ENCODE peak calls at places on chromosomes 16 and 17, in four cellular contexts. One of them, this sample, is unnamed.

GRCh38 chr16:22388101-22388644 is 13.8 kb upstream of the CDR2 start:
- DNase-seq in activated T-helper 9 cell treated with anti-CD3 and anti-CD28 coated beads, Interleukin-2, amount 50 U/mL, for 16 hours: no peak
- DNase-seq in amygdala: no peak
- DNase-seq in T-helper 17 cell: no peak
- DNase-seq in this sample: no peak

GRCh38 chr17:45719335-45720071 is 64.6 kb upstream of the CRHR1 start:
- DNase-seq in activated T-helper 9 cell treated with anti-CD3 and anti-CD28 coated beads, Interleukin-2, amount 50 U/mL, for 16 hours: no peak
- DNase-seq in amygdala: no peak
- DNase-seq in T-helper 17 cell: no peak
- DNase-seq in this sample: no peak

GRCh38 chr17:63911041-63911635 is at the start of gene CSHL1:
- DNase-seq in activated T-helper 9 cell treated with anti-CD3 and anti-CD28 coated beads, Interleukin-2, amount 50 U/mL, for 16 hours: no peak
- DNase-seq in amygdala: no peak
- DNase-seq in T-helper 17 cell: no peak
- DNase-seq in this sample: no peak

GRCh38 chr17:8125947-8126305 is 2.0 kb upstream of the HES7 start:
- DNase-seq in activated T-helper 9 cell treated with anti-CD3 and anti-CD28 coated beads, Interleukin-2, amount 50 U/mL, for 16 hours: no peak
- DNase-seq in amygdala: no peak
- DNase-seq in T-helper 17 cell: no peak
- DNase-seq in this sample: no peak

GRCh38 chr16:27708651-27709050 is 158.7 kb downstream of the KATNIP start:
- DNase-seq in activated T-helper 9 cell treated with anti-CD3 and anti-CD28 coated beads, Interleukin-2, amount 50 U/mL, for 16 hours: no peak
- DNase-seq in amygdala: no peak
- DNase-seq in T-helper 17 cell: no peak
- DNase-seq in this sample: no peak

GRCh38 chr17:5241861-5242671 is 7.4 kb upstream of the SCIMP start:
- DNase-seq in activated T-helper 9 cell treated with anti-CD3 and anti-CD28 coated beads, Interleukin-2, amount 50 U/mL, for 16 hours: no peak
- DNase-seq in amygdala: no peak
- DNase-seq in T-helper 17 cell: no peak
- DNase-seq in this sample: no peak

GRCh38 chr17:42920922-42921321 is 20.3 kb downstream of the G6PC1 start:
- DNase-seq in activated T-helper 9 cell treated with anti-CD3 and anti-CD28 coated beads, Interleukin-2, amount 50 U/mL, for 16 hours: no peak
- DNase-seq in amygdala: no peak
- DNase-seq in T-helper 17 cell: no peak
- DNase-seq in this sample: no peak

GRCh38 chr17:82076785-82077591 is 11.4 kb upstream of the DUS1L start:
- DNase-seq in activated T-helper 9 cell treated with anti-CD3 and anti-CD28 coated beads, Interleukin-2, amount 50 U/mL, for 16 hours: no peak
- DNase-seq in amygdala: no peak
- DNase-seq in T-helper 17 cell: no peak
- DNase-seq in this sample: no peak

GRCh38 chr17:74677558-74678466 is 34.9 kb downstream of the CD300LF start:
- DNase-seq in activated T-helper 9 cell treated with anti-CD3 and anti-CD28 coated beads, Interleukin-2, amount 50 U/mL, for 16 hours: no peak
- DNase-seq in amygdala: no peak
- DNase-seq in T-helper 17 cell: no peak
- DNase-seq in this sample: no peak

GRCh38 chr16:3458852-3459361 is 15.4 kb downstream of the NAA60 start:
- DNase-seq in activated T-helper 9 cell treated with anti-CD3 and anti-CD28 coated beads, Interleukin-2, amount 50 U/mL, for 16 hours: no peak
- DNase-seq in amygdala: no peak
- DNase-seq in T-helper 17 cell: no peak
- DNase-seq in this sample: no peak

GRCh38 chr17:37702605-37703004 is 42.3 kb downstream of the HNF1B start:
- DNase-seq in activated T-helper 9 cell treated with anti-CD3 and anti-CD28 coated beads, Interleukin-2, amount 50 U/mL, for 16 hours: no peak
- DNase-seq in amygdala: no peak
- DNase-seq in T-helper 17 cell: no peak
- DNase-seq in this sample: no peak

GRCh38 chr17:2089021-2089422 is 34.1 kb downstream of the HIC1 start:
- DNase-seq in activated T-helper 9 cell treated with anti-CD3 and anti-CD28 coated beads, Interleukin-2, amount 50 U/mL, for 16 hours: no peak
- DNase-seq in amygdala: no peak
- DNase-seq in T-helper 17 cell: no peak
- DNase-seq in this sample: no peak

GRCh38 chr17:57670769-57671545 is 74.1 kb downstream of the CCDC182 start:
- DNase-seq in activated T-helper 9 cell treated with anti-CD3 and anti-CD28 coated beads, Interleukin-2, amount 50 U/mL, for 16 hours: no peak
- DNase-seq in amygdala: no peak
- DNase-seq in T-helper 17 cell: no peak
- DNase-seq in this sample: no peak

This sample was measured in NK-92 treated with Interleukin-12 subunit alpha and Interleukin-12 subunit beta, amount 100 ng/mL, for 24 hours.